ENCODE peak calls at places on chromosomes 3 and 15, in seven cellular contexts. One of them, this sample, is unnamed.

GRCh38 chr3:72247645-72248388 is 462.9 kb upstream of the PROK2 start:
- DNase-seq in AML-193: no peak
- DNase-seq in CD4-positive, alpha-beta T cell: no peak
- DNase-seq in amniotic stem cell: no peak
- DNase-seq in GOT3: no peak
- DNase-seq in AG09309: no peak
- DNase-seq in AG04449: no peak
- DNase-seq in this sample: no peak

GRCh38 chr15:48433226-48433886 is 102.1 kb downstream of the DUT start:
- DNase-seq in AML-193: no peak
- DNase-seq in CD4-positive, alpha-beta T cell: no peak
- DNase-seq in amniotic stem cell: peak; percentile 58
- DNase-seq in GOT3: no peak
- DNase-seq in AG09309: no peak
- DNase-seq in AG04449: no peak
- DNase-seq in this sample: no peak

GRCh38 chr15:38453971-38454686 is at the start of gene FAM98B:
- DNase-seq in AML-193: peak; percentile 70
- DNase-seq in CD4-positive, alpha-beta T cell: peak; percentile 90
- DNase-seq in amniotic stem cell: peak; percentile 64
- DNase-seq in GOT3: peak; percentile 80
- DNase-seq in AG09309: peak; percentile 53
- DNase-seq in AG04449: no peak
- DNase-seq in this sample: peak; percentile 78

GRCh38 chr3:112979244-112979832 is 4.4 kb upstream of the CD200R1 start:
- DNase-seq in AML-193: peak; percentile 78
- DNase-seq in CD4-positive, alpha-beta T cell: no peak
- DNase-seq in amniotic stem cell: no peak
- DNase-seq in GOT3: no peak
- DNase-seq in AG09309: peak; percentile 3
- DNase-seq in AG04449: peak; percentile 5
- DNase-seq in this sample: no peak

GRCh38 chr3:113552851-113553250 is 20.5 kb downstream of the SIDT1 start:
- DNase-seq in AML-193: peak; percentile 73
- DNase-seq in CD4-positive, alpha-beta T cell: no peak
- DNase-seq in amniotic stem cell: no peak
- DNase-seq in GOT3: no peak
- DNase-seq in AG09309: no peak
- DNase-seq in AG04449: no peak
- DNase-seq in this sample: no peak

GRCh38 chr3:48507256-48508061 is 3.5 kb upstream of the SHISA5 start:
- DNase-seq in AML-193: peak; percentile 73
- DNase-seq in CD4-positive, alpha-beta T cell: peak; percentile 64
- DNase-seq in amniotic stem cell: no peak
- DNase-seq in GOT3: no peak
- DNase-seq in AG09309: no peak
- DNase-seq in AG04449: no peak
- DNase-seq in this sample: peak; percentile 53

GRCh38 chr15:73951591-73951990 is 25.3 kb downstream of the LOXL1 start:
- DNase-seq in AML-193: no peak
- DNase-seq in CD4-positive, alpha-beta T cell: no peak
- DNase-seq in amniotic stem cell: no peak
- DNase-seq in GOT3: no peak
- DNase-seq in AG09309: no peak
- DNase-seq in AG04449: no peak
- DNase-seq in this sample: no peak

GRCh38 chr15:82730022-82730530 is 20.4 kb upstream of the AP3B2 start:
- DNase-seq in AML-193: no peak
- DNase-seq in CD4-positive, alpha-beta T cell: no peak
- DNase-seq in amniotic stem cell: no peak
- DNase-seq in GOT3: no peak
- DNase-seq in AG09309: no peak
- DNase-seq in AG04449: no peak
- DNase-seq in this sample: no peak

GRCh38 chr3:145981057-145981456 is 179.9 kb downstream of the PLOD2 start:
- DNase-seq in AML-193: no peak
- DNase-seq in CD4-positive, alpha-beta T cell: no peak
- DNase-seq in amniotic stem cell: no peak
- DNase-seq in GOT3: no peak
- DNase-seq in AG09309: no peak
- DNase-seq in AG04449: peak; percentile 9
- DNase-seq in this sample: no peak

GRCh38 chr15:101264011-101264410 is 12.2 kb upstream of the CHSY1 start:
- DNase-seq in AML-193: no peak
- DNase-seq in CD4-positive, alpha-beta T cell: no peak
- DNase-seq in amniotic stem cell: no peak
- DNase-seq in GOT3: no peak
- DNase-seq in AG09309: no peak
- DNase-seq in AG04449: no peak
- DNase-seq in this sample: no peak

GRCh38 chr3:33538678-33539339 is 98.6 kb upstream of the UBP1 start:
- DNase-seq in AML-193: no peak
- DNase-seq in CD4-positive, alpha-beta T cell: no peak
- DNase-seq in amniotic stem cell: no peak
- DNase-seq in GOT3: no peak
- DNase-seq in AG09309: no peak
- DNase-seq in AG04449: no peak
- DNase-seq in this sample: no peak

GRCh38 chr15:44812029-44812517 is 75.7 kb downstream of the TRIM69 start:
- DNase-seq in AML-193: no peak
- DNase-seq in CD4-positive, alpha-beta T cell: no peak
- DNase-seq in amniotic stem cell: no peak
- DNase-seq in GOT3: no peak
- DNase-seq in AG09309: no peak
- DNase-seq in AG04449: no peak
- DNase-seq in this sample: no peak

GRCh38 chr15:42094512-42094963 is at the start of gene PLA2G4D:
- DNase-seq in AML-193: no peak
- DNase-seq in CD4-positive, alpha-beta T cell: no peak
- DNase-seq in amniotic stem cell: no peak
- DNase-seq in GOT3: no peak
- DNase-seq in AG09309: no peak
- DNase-seq in AG04449: no peak
- DNase-seq in this sample: no peak

GRCh38 chr3:65986285-65986684 is 52.4 kb downstream of the MAGI1 start:
- DNase-seq in AML-193: no peak
- DNase-seq in CD4-positive, alpha-beta T cell: no peak
- DNase-seq in amniotic stem cell: no peak
- DNase-seq in GOT3: no peak
- DNase-seq in AG09309: no peak
- DNase-seq in AG04449: no peak
- DNase-seq in this sample: no peak

GRCh38 chr3:122912772-122913538 is 114.6 kb downstream of the SEMA5B start:
- DNase-seq in AML-193: no peak
- DNase-seq in CD4-positive, alpha-beta T cell: no peak
- DNase-seq in amniotic stem cell: no peak
- DNase-seq in GOT3: no peak
- DNase-seq in AG09309: no peak
- DNase-seq in AG04449: no peak
- DNase-seq in this sample: no peak

GRCh38 chr3:55416381-55416821 is 70.7 kb downstream of the WNT5A start:
- DNase-seq in AML-193: no peak
- DNase-seq in CD4-positive, alpha-beta T cell: no peak
- DNase-seq in amniotic stem cell: peak; percentile 61
- DNase-seq in GOT3: peak; percentile 46
- DNase-seq in AG09309: peak; percentile 73
- DNase-seq in AG04449: peak; percentile 67
- DNase-seq in this sample: no peak

GRCh38 chr15:69159805-69160140 is 662 bp upstream of the GLCE start:
- DNase-seq in AML-193: no peak
- DNase-seq in CD4-positive, alpha-beta T cell: no peak
- DNase-seq in amniotic stem cell: no peak
- DNase-seq in GOT3: no peak
- DNase-seq in AG09309: no peak
- DNase-seq in AG04449: no peak
- DNase-seq in this sample: no peak

GRCh38 chr15:72058590-72058989 is 59.4 kb downstream of the MYO9A start:
- DNase-seq in AML-193: no peak
- DNase-seq in CD4-positive, alpha-beta T cell: no peak
- DNase-seq in amniotic stem cell: no peak
- DNase-seq in GOT3: no peak
- DNase-seq in AG09309: no peak
- DNase-seq in AG04449: no peak
- DNase-seq in this sample: no peak